ENCODE peak calls at places on chromosomes 1 and 21, in four cellular contexts. C is BJ, X is iPS DF 6.9, B is H9. S is an unnamed sample. For H3K27me3, the result is how much of the 10 kb centered on the place peaks cover.

GRCh38 chr21:15706686-15707085 is 23.1 kb upstream of the USP25 start:
- DNase-seq in C (peak), X (no peak), B (no peak), S (peak)

GRCh38 chr1:44481701-44482100 is 76.6 kb downstream of the RNF220 start:
- DNase-seq in C (no peak), X (no peak), B (no peak), S (no peak)

GRCh38 chr1:221611930-221612777 is 129.7 kb downstream of the DUSP10 start:
- DNase-seq in C (peak), X (no peak), B (no peak), S (peak)

GRCh38 chr1:183327429-183328290 is 90.5 kb downstream of the NMNAT2 start:
- DNase-seq in C (no peak), X (no peak), B (no peak), S (no peak)

GRCh38 chr21:44875341-44875740 is 1.9 kb upstream of the PTTG1IP start:
- DNase-seq in C (no peak), X (no peak), B (no peak), S (peak)

GRCh38 chr1:203034422-203035110 is 8.3 kb downstream of the PPFIA4 start:
- DNase-seq in C (no peak), X (no peak), B (no peak), S (no peak)

GRCh38 chr1:89780721-89781120 is 40.1 kb upstream of the LRRC8D start:
- DNase-seq in C (peak), X (no peak), B (no peak), S (peak)

GRCh38 chr1:99682291-99682751 is 36.4 kb downstream of the PALMD start:
- DNase-seq in C (no peak), X (no peak), B (no peak), S (peak)

GRCh38 chr1:245322673-245323072 is 167.9 kb downstream of the KIF26B start:
- DNase-seq in C (no peak), X (no peak), B (no peak), S (no peak)

GRCh38 chr1:113109908-113110554 is 37.0 kb downstream of the LRIG2 start:
- DNase-seq in C (peak), X (no peak), B (no peak), S (peak)

GRCh38 chr1:95850798-95851197 is 616.8 kb downstream of the RWDD3 start:
- DNase-seq in C (no peak), X (no peak), B (no peak), S (no peak)

GRCh38 chr21:24727803-24728425 is 879.4 kb downstream of the MRPL39 start:
- DNase-seq in C (no peak), X (no peak), B (no peak), S (no peak)

GRCh38 chr1:44698138-44698537 is 23.6 kb downstream of the ARMH1 start:
- DNase-seq in C (no peak), X (no peak), B (no peak), S (no peak)

GRCh38 chr1:79839882-79840281 is 833.4 kb upstream of the ADGRL4 start:
- DNase-seq in C (no peak), X (no peak), B (no peak), S (no peak)

GRCh38 chr1:5995871-5996630 is 3.8 kb upstream of the NPHP4 start:
- DNase-seq in C (no peak), X (no peak), B (no peak), S (no peak)

GRCh38 chr1:51325391-51325790 is 5.0 kb downstream of the TTC39A start:
- DNase-seq in C (no peak), X (no peak), B (no peak), S (no peak)

GRCh38 chr1:172460901-172461315 is 17.0 kb upstream of the PIGC start:
- DNase-seq in C (no peak), X (no peak), B (no peak), S (peak)

GRCh38 chr1:211628446-211628845 is 47.0 kb downstream of the NEK2 start:
- DNase-seq in C (no peak), X (no peak), B (no peak), S (no peak)

GRCh38 chr1:61184035-61184713 is 101.8 kb downstream of the NFIA start:
- DNase-seq in C (no peak), X (no peak), B (no peak), S (peak)

GRCh38 chr1:116855788-116856187 is 53.9 kb upstream of the PTGFRN start:
- DNase-seq in C (peak), X (no peak), B (no peak), S (no peak)

GRCh38 chr1:243601720-243602119 is 248.3 kb downstream of the AKT3 start:
- DNase-seq in C (no peak), X (no peak), B (no peak), S (no peak)

GRCh38 chr1:93448292-93448982 is 519 bp downstream of the FNBP1L start:
- DNase-seq in C (no peak), X (no peak), B (peak), S (peak)

GRCh38 chr1:31891280-31891679 is 46.9 kb downstream of the PTP4A2 start:
- DNase-seq in C (no peak), X (no peak), B (no peak), S (no peak)

GRCh38 chr1:243742814-243743213 is 107.2 kb downstream of the AKT3 start:
- DNase-seq in C (peak), X (no peak), B (no peak), S (peak)

GRCh38 chr1:94614980-94615379 is 73.4 kb upstream of the F3 start:
- DNase-seq in C (no peak), X (no peak), B (no peak), S (no peak)

GRCh38 chr1:74689800-74690696 is 16.5 kb upstream of the ERICH3 start:
- DNase-seq in C (no peak), X (peak), B (peak), S (peak)

GRCh38 chr1:201141418-201141817 is 12.9 kb downstream of the TMEM9 start:
- DNase-seq in C (no peak), X (no peak), B (no peak), S (no peak)

GRCh38 chr1:51525295-51525694 is 6.2 kb upstream of the EPS15 start:
- DNase-seq in C (no peak), X (no peak), B (no peak), S (no peak)

GRCh38 chr21:43669828-43670605 is 10.7 kb downstream of the RRP1B start:
- DNase-seq in C (no peak), X (no peak), B (no peak), S (no peak)
- H3K27me3 ChIP-seq in C (under half), X (under half), B (under half), S (under half)

DNA sequence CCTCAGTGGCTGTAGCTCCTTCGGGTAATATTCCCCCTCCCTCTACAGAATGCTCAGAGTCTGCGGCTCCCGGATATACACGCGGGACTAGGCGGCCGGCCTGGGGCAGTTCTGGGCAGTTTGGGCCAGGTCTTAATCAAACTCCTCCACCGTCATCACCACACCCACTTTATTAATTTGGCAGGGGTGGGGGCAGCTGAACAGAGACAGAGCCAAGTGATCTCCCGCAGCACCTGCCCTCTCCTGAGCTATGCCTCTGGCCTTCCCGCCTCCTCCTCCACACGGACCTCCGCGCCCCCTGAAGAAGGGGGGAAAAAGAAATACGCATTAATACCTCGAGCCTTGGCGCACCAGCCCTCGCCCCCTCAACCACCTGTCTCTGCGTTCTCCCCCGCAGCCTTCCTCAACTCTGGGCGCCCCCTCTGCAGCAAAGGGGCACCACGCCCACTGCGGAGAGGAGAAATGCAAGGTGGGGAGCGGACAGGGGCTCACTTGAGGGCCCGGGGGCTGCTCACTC is 42.6 kb downstream of the CD34 start:
- DNase-seq in C (no peak), X (no peak), B (no peak), S (peak)
- H3K27me3 ChIP-seq in C (under half), X (under half), B (under half), S (under half)

GRCh38 chr1:7630378-7630777 is 140.7 kb upstream of the VAMP3 start:
- DNase-seq in C (no peak), X (no peak), B (no peak), S (no peak)
- H3K27me3 ChIP-seq in C (under half), X (under half), B (under half), S (under half)

GRCh38 chr1:179748772-179749171 is 5.7 kb downstream of the FAM163A start:
- DNase-seq in C (no peak), X (no peak), B (no peak), S (no peak)
- H3K27me3 ChIP-seq in C (under half), X (under half), B (under half), S (under half)